ENCODE peak calls at places on chromosomes 11 and 22, in ten cellular contexts. J, S, K, X, T, O, I, F, Y and L are unnamed samples.

GRCh38 chr11:61509058-61510029 is 795 bp downstream of the LRRC10B start:
- DNase-seq in J (peak), S (peak), K (peak), X (peak), T (peak), O (no peak), I (peak), F (peak), Y (peak), L (no peak)

GRCh38 chr11:94563176-94563847 is 3.9 kb upstream of the PIWIL4 start:
- DNase-seq in J (no peak), S (no peak), K (peak), X (no peak), T (peak), O (peak), I (no peak), F (no peak), Y (peak), L (no peak)

GRCh38 chr11:34758262-34758661 is 137.4 kb downstream of the EHF start:
- DNase-seq in J (no peak), S (no peak), K (peak), X (no peak), T (no peak), O (no peak), I (no peak), F (no peak), Y (peak), L (no peak)

GRCh38 chr11:70510571-70510970 is 112.2 kb downstream of the CTTN start:
- DNase-seq in J (peak), S (no peak), K (no peak), X (no peak), T (no peak), O (no peak), I (no peak), F (no peak), Y (no peak), L (no peak)

GRCh38 chr11:61126266-61126665 is 24.0 kb downstream of the CD5 start:
- DNase-seq in J (no peak), S (no peak), K (no peak), X (no peak), T (no peak), O (no peak), I (no peak), F (no peak), Y (peak), L (no peak)

GRCh38 chr11:69220581-69221051 is 64.9 kb downstream of the SMIM38 start:
- DNase-seq in J (no peak), S (no peak), K (peak), X (no peak), T (no peak), O (no peak), I (no peak), F (no peak), Y (no peak), L (no peak)

GRCh38 chr11:76699461-76700091 is 29.0 kb upstream of the LRRC32 start:
- DNase-seq in J (no peak), S (no peak), K (peak), X (no peak), T (no peak), O (no peak), I (no peak), F (no peak), Y (peak), L (no peak)

GRCh38 chr11:60197442-60197841 is 14.6 kb upstream of the MS4A6A start:
- DNase-seq in J (no peak), S (no peak), K (no peak), X (no peak), T (no peak), O (no peak), I (no peak), F (no peak), Y (no peak), L (no peak)

GRCh38 chr11:69902337-69902736 is 83.1 kb upstream of the FGF3 start:
- DNase-seq in J (no peak), S (no peak), K (no peak), X (no peak), T (no peak), O (no peak), I (no peak), F (no peak), Y (no peak), L (no peak)

GRCh38 chr11:12901874-12902481 is 107.1 kb upstream of the RASSF10 start:
- DNase-seq in J (no peak), S (no peak), K (peak), X (no peak), T (no peak), O (no peak), I (no peak), F (peak), Y (peak), L (no peak)

GRCh38 chr11:2892215-2893020 is 6.8 kb upstream of the CDKN1C start:
- DNase-seq in J (peak), S (peak), K (peak), X (peak), T (no peak), O (peak), I (peak), F (no peak), Y (peak), L (no peak)

GRCh38 chr22:29313126-29314071 is 2.1 kb downstream of the RASL10A start:
- DNase-seq in J (no peak), S (peak), K (peak), X (no peak), T (no peak), O (no peak), I (no peak), F (no peak), Y (peak), L (no peak)

GRCh38 chr11:11979487-11980117 is 28.8 kb downstream of the DKK3 start:
- DNase-seq in J (no peak), S (no peak), K (peak), X (no peak), T (peak), O (peak), I (no peak), F (peak), Y (peak), L (no peak)

GRCh38 chr11:16604784-16605439 is 133.5 kb upstream of the C11orf58 start:
- DNase-seq in J (peak), S (peak), K (no peak), X (peak), T (peak), O (peak), I (no peak), F (no peak), Y (peak), L (no peak)

GRCh38 chr11:77396305-77396704 is 77.6 kb downstream of the PAK1 start:
- DNase-seq in J (no peak), S (no peak), K (no peak), X (no peak), T (no peak), O (no peak), I (no peak), F (no peak), Y (no peak), L (no peak)

GRCh38 chr22:28799125-28799833 is 1.1 kb downstream of the XBP1 start:
- DNase-seq in J (no peak), S (peak), K (peak), X (no peak), T (peak), O (peak), I (no peak), F (peak), Y (peak), L (no peak)

GRCh38 chr11:20854214-20854613 is 184.8 kb downstream of the NELL1 start:
- DNase-seq in J (no peak), S (no peak), K (no peak), X (no peak), T (no peak), O (no peak), I (no peak), F (no peak), Y (no peak), L (no peak)

GRCh38 chr11:67450796-67451657 is 1.5 kb downstream of the GPR152 start:
- DNase-seq in J (no peak), S (no peak), K (no peak), X (no peak), T (no peak), O (no peak), I (no peak), F (no peak), Y (no peak), L (no peak)

GRCh38 chr22:42269407-42270177 is 861 bp downstream of the TCF20 start:
- DNase-seq in J (peak), S (peak), K (no peak), X (peak), T (no peak), O (peak), I (peak), F (no peak), Y (peak), L (no peak)

GRCh38 chr11:83162377-83162776 is 5.4 kb downstream of the PCF11 start:
- DNase-seq in J (no peak), S (no peak), K (peak), X (no peak), T (no peak), O (no peak), I (no peak), F (no peak), Y (peak), L (no peak)

GRCh38 chr22:26669060-26669481 is 11.7 kb downstream of the MIAT start:
- DNase-seq in J (no peak), S (peak), K (peak), X (peak), T (peak), O (peak), I (no peak), F (no peak), Y (peak), L (no peak)

GRCh38 chr11:65488273-65489058 is 10.4 kb upstream of the MALAT1 start:
- DNase-seq in J (no peak), S (peak), K (peak), X (no peak), T (peak), O (no peak), I (no peak), F (no peak), Y (peak), L (no peak)

GRCh38 chr11:35919244-35919643 is 24.6 kb upstream of the LDLRAD3 start:
- DNase-seq in J (no peak), S (no peak), K (no peak), X (no peak), T (no peak), O (no peak), I (no peak), F (no peak), Y (peak), L (no peak)

GRCh38 chr22:40498454-40499186 is 128.2 kb downstream of the SGSM3 start:
- DNase-seq in J (no peak), S (no peak), K (peak), X (no peak), T (peak), O (peak), I (no peak), F (peak), Y (peak), L (no peak)

GRCh38 chr22:36162127-36163034 is 1.8 kb upstream of the APOL3 start:
- DNase-seq in J (no peak), S (no peak), K (no peak), X (no peak), T (no peak), O (no peak), I (no peak), F (no peak), Y (no peak), L (no peak)

GRCh38 chr11:27055065-27055682 is 14.6 kb downstream of the BBOX1 start:
- DNase-seq in J (no peak), S (peak), K (peak), X (no peak), T (peak), O (no peak), I (no peak), F (peak), Y (peak), L (no peak)

GRCh38 chr11:73358071-73358470 is 18.1 kb upstream of the RELT start:
- DNase-seq in J (no peak), S (no peak), K (no peak), X (no peak), T (no peak), O (no peak), I (no peak), F (no peak), Y (no peak), L (no peak)

GRCh38 chr11:2177081-2177480 is 5.5 kb upstream of the TH start:
- DNase-seq in J (no peak), S (no peak), K (no peak), X (no peak), T (no peak), O (no peak), I (no peak), F (no peak), Y (no peak), L (no peak)

GRCh38 chr11:130159657-130160459 is at the start of gene ST14:
- DNase-seq in J (peak), S (peak), K (no peak), X (peak), T (no peak), O (peak), I (peak), F (no peak), Y (no peak), L (no peak)

GRCh38 chr11:6799402-6799801 is at the start of gene OR6A2:
- DNase-seq in J (no peak), S (no peak), K (peak), X (no peak), T (peak), O (no peak), I (no peak), F (no peak), Y (peak), L (no peak)

GRCh38 chr11:11416917-11417316 is 63.9 kb upstream of the CSNK2A3 start:
- DNase-seq in J (no peak), S (no peak), K (peak), X (no peak), T (peak), O (peak), I (no peak), F (no peak), Y (peak), L (no peak)

GRCh38 chr22:38802671-38803121 is 8.8 kb upstream of the DNAL4 start:
- DNase-seq in J (no peak), S (peak), K (peak), X (no peak), T (peak), O (peak), I (no peak), F (peak), Y (peak), L (no peak)

GRCh38 chr11:61349916-61350315 is 11.8 kb downstream of the CYB561A3 start:
- DNase-seq in J (no peak), S (no peak), K (no peak), X (no peak), T (no peak), O (no peak), I (no peak), F (no peak), Y (no peak), L (no peak)

GRCh38 chr11:80686889-80687288 is 1246.1 kb upstream of the TENM4 start:
- DNase-seq in J (no peak), S (no peak), K (no peak), X (no peak), T (no peak), O (no peak), I (no peak), F (no peak), Y (no peak), L (no peak)

GRCh38 chr11:134579709-134580634 is 167.9 kb upstream of the B3GAT1 start:
- DNase-seq in J (no peak), S (peak), K (no peak), X (no peak), T (no peak), O (no peak), I (no peak), F (no peak), Y (no peak), L (no peak)

GRCh38 chr11:112085822-112086421 is 634 bp downstream of the TIMM8B start:
- DNase-seq in J (peak), S (peak), K (peak), X (no peak), T (peak), O (peak), I (no peak), F (no peak), Y (peak), L (no peak)

GRCh38 chr22:47167056-47167455 is 404.6 kb downstream of the TBC1D22A start:
- DNase-seq in J (no peak), S (no peak), K (no peak), X (no peak), T (no peak), O (no peak), I (no peak), F (no peak), Y (no peak), L (no peak)

DNA sequence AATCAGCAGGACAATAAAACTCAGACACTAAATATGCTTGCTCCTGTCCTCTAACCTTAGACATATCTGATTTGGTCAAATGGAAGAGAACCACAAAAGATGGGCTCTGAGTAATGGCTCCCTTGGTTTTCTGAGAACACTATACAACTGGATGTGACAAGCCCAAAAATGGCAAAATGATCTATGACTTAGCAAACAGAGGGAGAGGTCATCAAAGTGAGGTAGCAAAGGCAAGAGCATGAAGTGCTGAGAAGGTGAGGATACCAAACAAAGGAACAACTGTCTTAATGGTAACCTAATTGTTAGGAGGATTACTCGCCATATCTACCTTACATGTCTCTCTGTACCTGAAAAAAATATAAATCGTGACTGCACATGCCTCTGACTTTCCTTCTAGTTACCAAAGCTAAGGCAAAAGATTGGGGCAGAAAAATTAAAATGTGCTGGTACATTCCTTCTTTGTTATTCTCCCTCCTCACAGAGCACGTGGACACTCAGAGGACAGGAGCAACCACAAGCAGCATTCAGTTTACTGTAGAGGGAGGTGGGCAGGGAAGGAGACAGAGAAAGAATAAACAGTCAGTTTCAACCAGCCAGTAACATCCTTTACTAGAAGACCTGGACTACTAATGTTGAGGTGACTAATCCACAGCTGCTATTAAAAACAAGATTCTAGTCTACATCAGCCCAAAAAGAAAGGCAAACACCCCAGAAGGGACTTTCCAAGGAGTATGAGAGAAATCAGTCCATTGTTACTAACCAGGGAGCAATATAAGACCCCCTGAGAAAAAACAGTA is 88.8 kb downstream of the AMBRA1 start:
- DNase-seq in J (no peak), S (no peak), K (peak), X (no peak), T (peak), O (no peak), I (no peak), F (no peak), Y (peak), L (no peak)
- TF ChIP-seq CTCF in J (no peak), S (no peak), K (no peak), X (no peak), T (no peak), O (no peak), I (no peak), F (no peak), Y (no peak), L (no peak)

DNA sequence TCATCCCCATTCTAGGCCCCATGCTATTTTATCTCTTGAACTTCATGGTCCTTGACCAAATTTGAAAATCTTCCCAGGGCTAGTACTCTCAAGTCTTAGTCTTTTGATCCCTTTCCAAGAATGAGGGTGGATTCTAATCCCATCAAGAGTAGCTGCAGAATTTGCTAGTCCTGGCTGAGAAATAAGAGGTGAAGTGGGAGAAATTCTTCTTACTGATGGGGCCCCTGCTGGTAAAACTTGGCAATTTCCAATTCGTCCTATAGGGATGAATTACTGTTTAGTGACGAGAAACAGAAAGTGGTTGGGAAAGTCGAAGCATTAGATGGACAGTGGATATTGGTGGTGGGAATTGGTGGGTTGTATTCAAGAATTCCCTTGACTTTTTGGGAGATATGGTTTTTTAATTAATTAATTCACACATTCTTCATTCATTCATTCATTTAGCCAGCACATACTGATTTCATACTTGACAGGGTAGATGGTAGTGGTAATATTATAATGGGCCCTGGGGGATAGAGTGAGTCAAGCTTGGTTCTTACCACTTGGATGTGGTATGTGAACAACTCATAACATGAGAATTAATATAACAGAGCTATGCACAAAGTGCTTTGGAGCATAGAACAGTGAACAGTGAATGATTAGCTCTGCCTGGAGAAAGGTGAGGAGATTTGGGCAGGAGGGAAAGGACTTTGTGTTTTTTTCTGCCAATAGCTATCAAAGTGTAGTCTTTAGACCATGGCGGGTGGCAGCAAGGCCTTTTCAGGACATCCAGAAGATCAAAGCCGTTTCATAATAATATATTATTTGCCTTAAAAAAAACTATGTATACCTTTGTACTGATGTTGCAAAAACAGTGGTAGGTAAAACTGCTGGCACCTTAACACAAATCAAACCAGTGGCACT is 103.8 kb downstream of the STIM1 start:
- DNase-seq in J (no peak), S (no peak), K (peak), X (no peak), T (peak), O (peak), I (no peak), F (peak), Y (peak), L (no peak)
- TF ChIP-seq CTCF in J (peak), S (peak), K (peak), X (peak), T (peak), O (no peak), I (no peak), F (peak), Y (no peak), L (no peak)

GRCh38 chr22:43917523-43917922 is 6.1 kb upstream of the PNPLA3 start:
- DNase-seq in J (no peak), S (no peak), K (no peak), X (no peak), T (no peak), O (no peak), I (no peak), F (no peak), Y (no peak), L (no peak)
- TF ChIP-seq CTCF in J (no peak), S (no peak), K (no peak), X (no peak), T (no peak), O (no peak), I (no peak), F (no peak), Y (no peak), L (no peak)

DNA sequence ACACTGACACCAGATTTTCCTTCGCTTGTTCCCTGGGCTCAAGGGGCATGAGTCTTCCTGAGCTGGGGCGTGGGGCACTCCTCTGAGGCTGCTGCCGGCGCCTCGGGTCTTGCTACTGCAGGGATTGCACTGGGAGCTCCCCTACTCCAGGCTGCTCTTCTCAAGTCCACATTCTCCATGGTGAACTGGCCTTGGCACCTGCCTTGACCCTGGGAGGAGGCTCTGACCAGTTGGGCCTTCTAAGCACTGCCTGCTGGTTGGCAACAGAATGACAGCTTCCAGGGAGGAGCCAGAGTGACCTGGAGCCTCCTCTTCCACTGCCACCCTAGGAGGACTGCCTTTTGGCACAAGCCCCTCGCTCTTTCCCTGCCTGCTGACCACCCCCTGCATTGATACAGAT is 9.5 kb downstream of the FREY1 start:
- DNase-seq in J (no peak), S (no peak), K (no peak), X (no peak), T (no peak), O (no peak), I (no peak), F (no peak), Y (no peak), L (no peak)
- TF ChIP-seq CTCF in J (no peak), S (no peak), K (no peak), X (no peak), T (no peak), O (no peak), I (no peak), F (no peak), Y (no peak), L (no peak)

GRCh38 chr11:62732830-62733229 is 4.5 kb downstream of the TTC9C start:
- DNase-seq in J (no peak), S (no peak), K (peak), X (no peak), T (no peak), O (peak), I (no peak), F (no peak), Y (peak), L (no peak)
- TF ChIP-seq CTCF in J (no peak), S (peak), K (peak), X (peak), T (no peak), O (peak), I (no peak), F (no peak), Y (no peak), L (peak)

GRCh38 chr11:124069429-124070401 is 28.6 kb upstream of the OR10G7 start:
- DNase-seq in J (peak), S (peak), K (peak), X (peak), T (peak), O (peak), I (no peak), F (no peak), Y (peak), L (no peak)
- TF ChIP-seq CTCF in J (peak), S (no peak), K (peak), X (peak), T (peak), O (peak), I (no peak), F (peak), Y (peak), L (peak)